ENCODE peak calls at places on chromosomes 11 and 22, in four cellular contexts. One of them, this sample, is unnamed. For H3K36me3, the result is how much of the 10 kb centered on the place peaks cover.

GRCh38 chr11:94864646-94865045 is 96.5 kb downstream of the AMOTL1 start:
- DNase-seq in tibial nerve: no peak
- DNase-seq in sigmoid colon: no peak
- DNase-seq in esophagus muscularis mucosa: no peak
- DNase-seq in this sample: no peak

GRCh38 chr11:73576226-73576625 is 21.7 kb downstream of the FAM168A start:
- DNase-seq in tibial nerve: no peak
- DNase-seq in sigmoid colon: no peak
- DNase-seq in esophagus muscularis mucosa: no peak
- DNase-seq in this sample: no peak

GRCh38 chr11:36389006-36389405 is 92.9 kb downstream of the PRR5L start:
- DNase-seq in tibial nerve: no peak
- DNase-seq in sigmoid colon: no peak
- DNase-seq in esophagus muscularis mucosa: no peak
- DNase-seq in this sample: no peak

GRCh38 chr22:44455151-44455962 is 42.7 kb downstream of the RTL6 start:
- DNase-seq in tibial nerve: no peak
- DNase-seq in sigmoid colon: no peak
- DNase-seq in esophagus muscularis mucosa: peak
- DNase-seq in this sample: no peak

GRCh38 chr11:63813563-63814382 is 517 bp downstream of the SPINDOC start:
- DNase-seq in tibial nerve: peak
- DNase-seq in sigmoid colon: peak
- DNase-seq in esophagus muscularis mucosa: no peak
- DNase-seq in this sample: peak

GRCh38 chr11:119148855-119149370 is at the start of gene ABCG4:
- DNase-seq in tibial nerve: no peak
- DNase-seq in sigmoid colon: no peak
- DNase-seq in esophagus muscularis mucosa: no peak
- DNase-seq in this sample: peak

GRCh38 chr11:92122561-92122960 is 102.1 kb upstream of the FAT3 start:
- DNase-seq in tibial nerve: no peak
- DNase-seq in sigmoid colon: no peak
- DNase-seq in esophagus muscularis mucosa: no peak
- DNase-seq in this sample: no peak

GRCh38 chr11:75197512-75198277 is 42.9 kb upstream of the TPBGL start:
- DNase-seq in tibial nerve: no peak
- DNase-seq in sigmoid colon: peak
- DNase-seq in esophagus muscularis mucosa: no peak
- DNase-seq in this sample: no peak

GRCh38 chr11:3049430-3050243 is 7.6 kb downstream of the CARS1 start:
- DNase-seq in tibial nerve: peak
- DNase-seq in sigmoid colon: peak
- DNase-seq in esophagus muscularis mucosa: no peak
- DNase-seq in this sample: peak

GRCh38 chr11:102306048-102306575 is 11.2 kb upstream of the BIRC3 start:
- DNase-seq in tibial nerve: no peak
- DNase-seq in sigmoid colon: no peak
- DNase-seq in esophagus muscularis mucosa: no peak
- DNase-seq in this sample: peak

GRCh38 chr11:66081505-66081904 is 11.4 kb downstream of the PACS1 start:
- DNase-seq in tibial nerve: no peak
- DNase-seq in sigmoid colon: peak
- DNase-seq in esophagus muscularis mucosa: no peak
- DNase-seq in this sample: no peak

GRCh38 chr11:99920956-99921355 is 766.1 kb upstream of the ARHGAP42 start:
- DNase-seq in tibial nerve: no peak
- DNase-seq in sigmoid colon: no peak
- DNase-seq in esophagus muscularis mucosa: no peak
- DNase-seq in this sample: no peak

GRCh38 chr22:29787371-29787980 is 20.3 kb downstream of the UQCR10 start:
- DNase-seq in tibial nerve: no peak
- DNase-seq in sigmoid colon: no peak
- DNase-seq in esophagus muscularis mucosa: no peak
- DNase-seq in this sample: no peak

GRCh38 chr11:32385998-32386397 is 49.3 kb downstream of the WT1 start:
- DNase-seq in tibial nerve: no peak
- DNase-seq in sigmoid colon: no peak
- DNase-seq in esophagus muscularis mucosa: no peak
- DNase-seq in this sample: no peak

GRCh38 chr11:28105869-28106268 is 2.1 kb downstream of the KIF18A start:
- DNase-seq in tibial nerve: no peak
- DNase-seq in sigmoid colon: no peak
- DNase-seq in esophagus muscularis mucosa: no peak
- DNase-seq in this sample: no peak

GRCh38 chr11:680970-681369 is 14.1 kb downstream of the DEAF1 start:
- DNase-seq in tibial nerve: no peak
- DNase-seq in sigmoid colon: no peak
- DNase-seq in esophagus muscularis mucosa: no peak
- DNase-seq in this sample: no peak

GRCh38 chr11:111676878-111677585 is 74.8 kb downstream of the SIK2 start:
- DNase-seq in tibial nerve: no peak
- DNase-seq in sigmoid colon: no peak
- DNase-seq in esophagus muscularis mucosa: no peak
- DNase-seq in this sample: no peak

GRCh38 chr11:925158-925495 is 543 bp upstream of the AP2A2 start:
- DNase-seq in tibial nerve: no peak
- DNase-seq in sigmoid colon: no peak
- DNase-seq in esophagus muscularis mucosa: no peak
- DNase-seq in this sample: no peak

GRCh38 chr11:97893612-97894011 is 1127.1 kb upstream of the CNTN5 start:
- DNase-seq in tibial nerve: no peak
- DNase-seq in sigmoid colon: no peak
- DNase-seq in esophagus muscularis mucosa: no peak
- DNase-seq in this sample: no peak

GRCh38 chr11:1656061-1656441 is 26.5 kb downstream of the KRTAP5-5 start:
- DNase-seq in tibial nerve: no peak
- DNase-seq in sigmoid colon: no peak
- DNase-seq in esophagus muscularis mucosa: no peak
- DNase-seq in this sample: no peak

GRCh38 chr22:39518996-39519680 is 1.2 kb upstream of the ATF4 start:
- DNase-seq in tibial nerve: no peak
- DNase-seq in sigmoid colon: no peak
- DNase-seq in esophagus muscularis mucosa: no peak
- DNase-seq in this sample: no peak

GRCh38 chr11:6156628-6157367 is 13.3 kb downstream of the OR52B2 start:
- DNase-seq in tibial nerve: no peak
- DNase-seq in sigmoid colon: no peak
- DNase-seq in esophagus muscularis mucosa: no peak
- DNase-seq in this sample: no peak

GRCh38 chr11:41971592-41971991 is 512.1 kb upstream of the LRRC4C start:
- DNase-seq in tibial nerve: no peak
- DNase-seq in sigmoid colon: no peak
- DNase-seq in esophagus muscularis mucosa: no peak
- DNase-seq in this sample: no peak

GRCh38 chr11:134346101-134346975 is 14.6 kb downstream of the GLB1L2 start:
- DNase-seq in tibial nerve: no peak
- DNase-seq in sigmoid colon: no peak
- DNase-seq in esophagus muscularis mucosa: peak
- DNase-seq in this sample: no peak

GRCh38 chr11:121928597-121929580 is 187.1 kb downstream of the BLID start:
- DNase-seq in tibial nerve: no peak
- DNase-seq in sigmoid colon: no peak
- DNase-seq in esophagus muscularis mucosa: peak
- DNase-seq in this sample: no peak

GRCh38 chr11:130829801-130830562 is 86.3 kb downstream of the SNX19 start:
- DNase-seq in tibial nerve: peak
- DNase-seq in sigmoid colon: peak
- DNase-seq in esophagus muscularis mucosa: no peak
- DNase-seq in this sample: peak

GRCh38 chr22:41576877-41577276 is 12.8 kb downstream of the PMM1 start:
- DNase-seq in tibial nerve: no peak
- DNase-seq in sigmoid colon: no peak
- DNase-seq in esophagus muscularis mucosa: no peak
- DNase-seq in this sample: no peak

DNA sequence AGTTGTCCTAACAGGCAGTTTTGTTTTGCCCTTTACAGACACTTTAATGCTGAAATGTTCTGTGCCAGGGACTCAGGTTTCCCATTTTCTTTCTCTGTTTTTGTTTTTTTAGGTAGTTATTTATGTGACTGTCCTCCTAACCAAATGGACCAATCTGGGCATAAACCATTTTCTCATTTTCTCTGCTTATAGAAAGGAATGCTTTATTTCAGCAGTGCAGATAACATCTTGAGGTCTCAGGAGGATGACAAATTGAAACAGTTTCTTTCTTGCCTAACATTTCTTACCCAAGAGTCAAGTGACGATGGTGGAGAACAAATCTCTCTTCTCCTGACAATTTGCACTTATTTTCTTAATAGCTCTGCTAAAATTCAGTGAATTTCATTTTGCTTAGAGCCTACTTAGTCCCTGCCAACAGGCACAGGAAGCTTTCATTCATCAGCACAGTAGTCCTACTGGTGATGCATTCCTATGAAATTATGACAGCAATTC is 350.0 kb downstream of the TTC28 start:
- DNase-seq in tibial nerve: no peak
- DNase-seq in sigmoid colon: no peak
- DNase-seq in esophagus muscularis mucosa: no peak
- DNase-seq in this sample: no peak
- H3K36me3 ChIP-seq in tibial nerve: under half
- H3K36me3 ChIP-seq in sigmoid colon: under half
- H3K36me3 ChIP-seq in esophagus muscularis mucosa: under half
- H3K36me3 ChIP-seq in this sample: under half

DNA sequence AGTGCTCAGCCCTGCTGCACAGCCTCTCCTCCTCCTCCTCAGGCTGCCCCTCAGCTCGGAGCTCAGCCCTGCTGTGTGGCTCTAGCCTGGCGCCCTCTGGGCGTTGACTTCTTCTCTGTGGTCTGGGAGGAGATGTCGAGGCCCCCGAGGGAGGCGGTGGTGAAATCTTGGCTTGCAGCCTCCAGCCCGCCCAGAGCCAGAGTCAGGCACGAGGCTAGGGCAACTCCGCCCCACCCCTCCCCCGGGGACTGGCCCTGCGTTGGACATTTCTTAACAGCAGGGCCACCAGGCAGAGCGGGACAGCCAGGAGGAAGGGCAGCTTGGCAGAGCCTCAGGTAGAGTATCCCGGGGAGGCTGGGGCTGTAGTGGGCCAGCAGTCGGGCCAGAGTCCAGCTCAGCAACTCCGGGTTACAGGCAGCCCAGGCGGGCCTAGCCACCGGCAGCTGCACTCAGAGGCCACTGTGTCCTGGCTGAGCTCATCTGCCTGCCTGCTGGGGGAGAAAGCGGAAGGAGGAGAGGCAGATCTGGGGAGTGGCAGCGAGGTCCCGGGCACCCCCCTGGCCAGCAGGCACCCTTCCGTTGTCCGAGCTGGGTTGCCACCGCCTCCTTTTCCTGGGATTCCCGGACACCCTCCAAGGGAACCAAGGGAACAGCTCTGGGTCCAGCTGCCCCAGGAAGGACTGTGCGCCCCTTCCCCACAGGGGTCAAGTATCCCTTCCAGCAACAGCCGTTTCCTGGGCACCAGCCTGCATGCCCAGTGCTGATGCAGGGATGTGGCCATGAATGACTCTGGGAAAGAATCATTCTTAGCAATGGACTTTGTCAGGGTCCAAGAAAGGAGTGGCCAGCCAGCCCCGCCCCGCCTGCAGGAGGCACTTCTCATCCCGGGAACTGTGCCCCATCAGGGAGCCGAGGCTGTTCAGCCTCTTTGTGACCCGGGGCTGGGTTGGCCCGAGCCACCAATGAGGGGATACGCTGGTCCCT is at the start of gene ALDH3B1:
- DNase-seq in tibial nerve: peak
- DNase-seq in sigmoid colon: peak
- DNase-seq in esophagus muscularis mucosa: peak
- DNase-seq in this sample: peak
- TF ChIP-seq EP300 in tibial nerve: peak
- TF ChIP-seq EP300 in sigmoid colon: no peak
- TF ChIP-seq EP300 in esophagus muscularis mucosa: no peak
- TF ChIP-seq EP300 in this sample: no peak

GRCh38 chr22:35322893-35323292 is 23.2 kb downstream of the TOM1 start:
- DNase-seq in tibial nerve: no peak
- DNase-seq in sigmoid colon: no peak
- DNase-seq in esophagus muscularis mucosa: no peak
- DNase-seq in this sample: no peak

GRCh38 chr22:35322126-35322525 is 22.4 kb downstream of the TOM1 start:
- DNase-seq in tibial nerve: no peak
- DNase-seq in sigmoid colon: no peak
- DNase-seq in esophagus muscularis mucosa: no peak
- DNase-seq in this sample: no peak

GRCh38 chr22:35324762-35325161 is 25.1 kb downstream of the TOM1 start:
- DNase-seq in tibial nerve: no peak
- DNase-seq in sigmoid colon: no peak
- DNase-seq in esophagus muscularis mucosa: no peak
- DNase-seq in this sample: no peak

GRCh38 chr22:35324067-35324466 is 24.4 kb downstream of the TOM1 start:
- DNase-seq in tibial nerve: no peak
- DNase-seq in sigmoid colon: no peak
- DNase-seq in esophagus muscularis mucosa: no peak
- DNase-seq in this sample: no peak

GRCh38 chr22:35323305-35323704 is 23.6 kb downstream of the TOM1 start:
- DNase-seq in tibial nerve: no peak
- DNase-seq in sigmoid colon: no peak
- DNase-seq in esophagus muscularis mucosa: no peak
- DNase-seq in this sample: no peak
- H3K36me3 ChIP-seq in tibial nerve: half or more
- H3K36me3 ChIP-seq in sigmoid colon: half or more
- H3K36me3 ChIP-seq in esophagus muscularis mucosa: half or more
- H3K36me3 ChIP-seq in this sample: half or more

DNA sequence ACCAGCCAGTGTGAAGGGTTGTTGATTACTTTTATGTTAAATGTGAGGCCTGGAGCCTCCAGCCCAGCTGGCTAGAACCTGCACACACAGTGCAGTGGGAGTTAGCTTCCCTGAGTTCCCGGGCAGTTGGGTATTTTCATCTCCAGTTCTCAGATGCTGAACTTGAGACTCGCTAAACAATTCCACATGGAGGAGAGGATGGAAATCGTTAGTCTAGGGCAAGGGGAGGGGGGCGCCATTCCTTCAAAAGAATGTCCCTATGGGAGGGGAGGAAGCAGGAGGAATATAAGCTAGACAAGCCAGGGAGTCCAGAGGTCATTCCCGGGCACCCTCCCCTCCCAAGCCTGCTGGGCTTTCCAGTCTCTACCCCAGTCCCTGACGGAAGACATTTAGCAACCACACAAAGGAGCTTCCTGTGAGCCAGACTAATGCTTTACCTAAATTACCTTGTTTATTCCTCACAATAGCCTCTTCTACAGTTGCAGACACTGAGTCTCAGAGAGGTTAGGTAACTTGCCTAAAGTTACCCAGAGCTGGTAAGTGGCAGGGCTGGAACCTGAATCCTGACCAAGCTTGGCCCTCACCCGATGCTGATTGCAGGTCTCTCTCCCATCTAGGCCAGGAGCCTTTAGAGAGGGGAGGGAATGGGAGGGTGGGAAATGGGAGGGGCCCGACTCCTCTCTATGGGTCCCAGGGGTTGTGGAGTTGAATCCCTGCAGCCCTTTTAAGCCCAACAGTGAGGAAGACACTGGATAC is 1.9 kb upstream of the TSKU start:
- DNase-seq in tibial nerve: no peak
- DNase-seq in sigmoid colon: no peak
- DNase-seq in esophagus muscularis mucosa: no peak
- DNase-seq in this sample: no peak
- TF ChIP-seq EP300 in tibial nerve: peak
- TF ChIP-seq EP300 in sigmoid colon: no peak
- TF ChIP-seq EP300 in esophagus muscularis mucosa: no peak
- TF ChIP-seq EP300 in this sample: no peak

GRCh38 chr22:27870234-27871191 is 48.5 kb downstream of the PITPNB start:
- DNase-seq in tibial nerve: no peak
- DNase-seq in sigmoid colon: no peak
- DNase-seq in esophagus muscularis mucosa: no peak
- DNase-seq in this sample: no peak
- H3K36me3 ChIP-seq in tibial nerve: under half
- H3K36me3 ChIP-seq in sigmoid colon: under half
- H3K36me3 ChIP-seq in esophagus muscularis mucosa: under half
- H3K36me3 ChIP-seq in this sample: under half